ENCODE peak calls at places on chromosome 7, in four cellular contexts. One of them, this sample, is unnamed.
A peak's percentile ranks its signal among the peaks of the same experiment; 100 is the strongest.

GRCh38 chr7:5270788-5271187 is 12.0 kb upstream of the SLC29A4 start:
- DNase-seq in GM12878: no peak
- DNase-seq in K562: no peak
- DNase-seq in IMR-90: no peak
- DNase-seq in this sample: no peak

GRCh38 chr7:82507365-82507975 is 63.9 kb upstream of the CACNA2D1 start:
- DNase-seq in IMR-90: no peak
- DNase-seq in GM12878: no peak
- DNase-seq in K562: no peak
- DNase-seq in this sample: no peak

GRCh38 chr7:86768394-86768793 is 124.7 kb downstream of the GRM3 start:
- DNase-seq in GM12878: no peak
- DNase-seq in IMR-90: no peak
- DNase-seq in K562: no peak
- DNase-seq in this sample: no peak

GRCh38 chr7:81094952-81095351 is 176.1 kb upstream of the SEMA3C start:
- DNase-seq in IMR-90: no peak
- DNase-seq in K562: no peak
- DNase-seq in GM12878: no peak
- DNase-seq in this sample: no peak

GRCh38 chr7:102318482-102318971 is 31.9 kb downstream of the SH2B2 start:
- DNase-seq in GM12878: no peak
- DNase-seq in K562: peak; percentile 23
- DNase-seq in IMR-90: peak; percentile 46
- DNase-seq in this sample: peak; percentile 65

GRCh38 chr7:116357776-116358670 is 141.5 kb upstream of the CAV2 start:
- DNase-seq in K562: no peak
- DNase-seq in GM12878: no peak
- DNase-seq in IMR-90: peak; percentile 62
- DNase-seq in this sample: peak; percentile 80

GRCh38 chr7:82319674-82320118 is 123.9 kb downstream of the CACNA2D1 start:
- DNase-seq in GM12878: no peak
- DNase-seq in IMR-90: peak; percentile 88
- DNase-seq in K562: no peak
- DNase-seq in this sample: peak; percentile 62

GRCh38 chr7:12493407-12493806 is 77.1 kb upstream of the SCIN start:
- DNase-seq in IMR-90: peak; percentile 1
- DNase-seq in K562: peak; percentile 81
- DNase-seq in GM12878: no peak
- DNase-seq in this sample: no peak

GRCh38 chr7:135910393-135911036 is 66.6 kb downstream of the MTPN start:
- DNase-seq in IMR-90: no peak
- DNase-seq in GM12878: no peak
- DNase-seq in K562: no peak
- DNase-seq in this sample: no peak

GRCh38 chr7:39656415-39656814 is 33.0 kb downstream of the RALA start:
- DNase-seq in IMR-90: no peak
- DNase-seq in K562: no peak
- DNase-seq in GM12878: no peak
- DNase-seq in this sample: no peak

GRCh38 chr7:51160990-51161615 is 155.5 kb downstream of the COBL start:
- DNase-seq in IMR-90: peak; percentile 68
- DNase-seq in K562: peak; percentile 74
- DNase-seq in GM12878: no peak
- DNase-seq in this sample: peak; percentile 69

GRCh38 chr7:94655884-94656657 is at the start of gene SGCE:
- DNase-seq in GM12878: peak; percentile 28
- DNase-seq in K562: peak; percentile 45
- DNase-seq in IMR-90: peak; percentile 71
- DNase-seq in this sample: peak; percentile 65

GRCh38 chr7:18520450-18521235 is 25.1 kb downstream of the HDAC9 start:
- DNase-seq in IMR-90: peak; percentile 83
- DNase-seq in K562: no peak
- DNase-seq in GM12878: no peak
- DNase-seq in this sample: no peak

GRCh38 chr7:19390795-19391194 is 245.6 kb upstream of the FERD3L start:
- DNase-seq in IMR-90: no peak
- DNase-seq in K562: no peak
- DNase-seq in GM12878: no peak
- DNase-seq in this sample: no peak

GRCh38 chr7:14389052-14389988 is 399.9 kb upstream of the ETV1 start:
- DNase-seq in IMR-90: no peak
- DNase-seq in GM12878: no peak
- DNase-seq in K562: no peak
- DNase-seq in this sample: no peak

GRCh38 chr7:14766747-14767146 is 135.8 kb downstream of the DGKB start:
- DNase-seq in K562: no peak
- DNase-seq in GM12878: no peak
- DNase-seq in IMR-90: no peak
- DNase-seq in this sample: no peak

GRCh38 chr7:34096135-34096775 is 190.9 kb downstream of the BMPER start:
- DNase-seq in K562: no peak
- DNase-seq in GM12878: no peak
- DNase-seq in IMR-90: peak; percentile 93
- DNase-seq in this sample: no peak

GRCh38 chr7:110835889-110836288 is 255.0 kb upstream of the LRRN3 start:
- DNase-seq in GM12878: no peak
- DNase-seq in IMR-90: no peak
- DNase-seq in K562: no peak
- DNase-seq in this sample: no peak

GRCh38 chr7:26653966-26654365 is 210.4 kb downstream of the SKAP2 start:
- DNase-seq in IMR-90: no peak
- DNase-seq in K562: no peak
- DNase-seq in GM12878: no peak
- DNase-seq in this sample: no peak

GRCh38 chr7:78225534-78225933 is 427.0 kb downstream of the PHTF2 start:
- DNase-seq in GM12878: no peak
- DNase-seq in K562: no peak
- DNase-seq in IMR-90: peak; percentile 59
- DNase-seq in this sample: no peak

GRCh38 chr7:40211291-40212003 is 76.6 kb downstream of the SUGCT start:
- DNase-seq in K562: no peak
- DNase-seq in IMR-90: peak; percentile 29
- DNase-seq in GM12878: no peak
- DNase-seq in this sample: peak; percentile 61

GRCh38 chr7:124489925-124490324 is 275.7 kb downstream of the GPR37 start:
- DNase-seq in IMR-90: no peak
- DNase-seq in GM12878: no peak
- DNase-seq in K562: no peak
- DNase-seq in this sample: no peak

GRCh38 chr7:144404911-144405310 is 1.4 kb upstream of the NOBOX start:
- DNase-seq in K562: no peak
- DNase-seq in GM12878: no peak
- DNase-seq in IMR-90: no peak
- DNase-seq in this sample: no peak

GRCh38 chr7:123022576-123022975 is 27.1 kb upstream of the TAS2R16 start:
- DNase-seq in GM12878: no peak
- DNase-seq in K562: no peak
- DNase-seq in IMR-90: no peak
- DNase-seq in this sample: no peak

GRCh38 chr7:152341039-152341913 is 94.5 kb downstream of the KMT2C start:
- DNase-seq in IMR-90: peak; percentile 72
- DNase-seq in GM12878: peak; percentile 40
- DNase-seq in K562: peak; percentile 84
- DNase-seq in this sample: peak; percentile 65

GRCh38 chr7:76426246-76426645 is 1.5 kb downstream of the ZP3 start:
- DNase-seq in GM12878: no peak
- DNase-seq in K562: no peak
- DNase-seq in IMR-90: no peak
- DNase-seq in this sample: no peak

GRCh38 chr7:114988755-114989154 is 66.9 kb downstream of the MDFIC start:
- DNase-seq in GM12878: no peak
- DNase-seq in IMR-90: peak; percentile 83
- DNase-seq in K562: no peak
- DNase-seq in this sample: peak; percentile 54

GRCh38 chr7:54560183-54560582 is 18.0 kb downstream of the VSTM2A start:
- DNase-seq in K562: no peak
- DNase-seq in GM12878: no peak
- DNase-seq in IMR-90: no peak
- DNase-seq in this sample: no peak

GRCh38 chr7:20365486-20365885 is 34.8 kb downstream of the ITGB8 start:
- DNase-seq in GM12878: no peak
- DNase-seq in K562: no peak
- DNase-seq in IMR-90: no peak
- DNase-seq in this sample: no peak

GRCh38 chr7:65937296-65937695 is 44.7 kb downstream of the GUSB start:
- DNase-seq in IMR-90: no peak
- DNase-seq in GM12878: no peak
- DNase-seq in K562: no peak
- DNase-seq in this sample: no peak

GRCh38 chr7:37352974-37353948 is 95.4 kb downstream of the ELMO1 start:
- DNase-seq in GM12878: no peak
- DNase-seq in IMR-90: no peak
- DNase-seq in K562: no peak
- DNase-seq in this sample: no peak

GRCh38 chr7:32126843-32127242 is 56.6 kb upstream of the PDE1C start:
- DNase-seq in GM12878: no peak
- DNase-seq in IMR-90: no peak
- DNase-seq in K562: no peak
- DNase-seq in this sample: no peak

GRCh38 chr7:66308411-66308810 is 103.3 kb downstream of the TPST1 start:
- DNase-seq in GM12878: no peak
- DNase-seq in IMR-90: no peak
- DNase-seq in K562: no peak
- DNase-seq in this sample: peak; percentile 64

GRCh38 chr7:5419523-5420107 is 4.0 kb downstream of the TNRC18 start:
- DNase-seq in K562: no peak
- DNase-seq in GM12878: no peak
- DNase-seq in IMR-90: no peak
- DNase-seq in this sample: peak; percentile 27

GRCh38 chr7:151440799-151441443 is 980 bp upstream of the CRYGN start:
- DNase-seq in K562: no peak
- DNase-seq in GM12878: no peak
- DNase-seq in IMR-90: no peak
- DNase-seq in this sample: no peak

DNA sequence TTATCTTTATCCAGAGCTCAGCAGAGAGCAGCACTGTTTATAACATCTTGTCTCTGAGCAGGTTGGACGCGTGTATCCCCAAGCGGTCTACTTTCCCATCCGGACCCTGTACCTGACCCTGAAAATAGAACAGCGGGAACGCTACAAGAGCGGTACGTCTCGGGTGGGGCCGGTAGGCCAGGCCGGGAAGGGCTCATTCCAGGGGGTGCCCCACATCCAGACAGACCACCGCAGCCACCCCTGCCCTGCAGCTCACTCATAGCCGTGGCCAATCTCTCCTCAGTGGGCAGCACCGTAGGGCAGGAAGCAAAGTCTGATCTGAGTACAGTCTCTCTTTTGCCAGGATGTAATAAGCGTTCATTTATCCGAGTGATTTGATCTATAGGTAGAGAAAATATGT is 113.7 kb downstream of the TRRAP start:
- DNase-seq in GM12878: no peak
- DNase-seq in K562: no peak
- DNase-seq in IMR-90: no peak
- DNase-seq in this sample: no peak
- TF ChIP-seq CTCF in GM12878: no peak
- TF ChIP-seq CTCF in K562: no peak
- TF ChIP-seq CTCF in IMR-90: no peak
- TF ChIP-seq CTCF in this sample: no peak

GRCh38 chr7:150431839-150432658 is 18.4 kb upstream of the GIMAP8 start:
- DNase-seq in IMR-90: no peak
- DNase-seq in K562: peak; percentile 63
- DNase-seq in GM12878: no peak
- DNase-seq in this sample: no peak

GRCh38 chr7:150435047-150435389 is 15.4 kb upstream of the GIMAP8 start:
- DNase-seq in K562: no peak
- DNase-seq in GM12878: no peak
- DNase-seq in IMR-90: no peak
- DNase-seq in this sample: no peak

GRCh38 chr7:150435390-150436073 is 14.9 kb upstream of the GIMAP8 start:
- DNase-seq in GM12878: peak; percentile 97
- DNase-seq in IMR-90: no peak
- DNase-seq in K562: no peak
- DNase-seq in this sample: no peak

GRCh38 chr7:150432915-150433892 is 17.2 kb upstream of the GIMAP8 start:
- DNase-seq in IMR-90: no peak
- DNase-seq in K562: peak; percentile 60
- DNase-seq in GM12878: peak; percentile 66
- DNase-seq in this sample: no peak

GRCh38 chr7:150434240-150434639 is 16.2 kb upstream of the GIMAP8 start:
- DNase-seq in IMR-90: no peak
- DNase-seq in K562: no peak
- DNase-seq in GM12878: no peak
- DNase-seq in this sample: no peak
- H3K4me3 ChIP-seq in IMR-90: no peak overlapping the region
- H3K4me3 ChIP-seq in K562: no peak overlapping the region
- H3K4me3 ChIP-seq in GM12878: peak overlapping the region; percentile 74
- H3K4me3 ChIP-seq in this sample: no peak overlapping the region

GRCh38 chr7:157408258-157409101 is 71.7 kb downstream of the DNAJB6 start:
- DNase-seq in K562: no peak
- DNase-seq in GM12878: no peak
- DNase-seq in IMR-90: no peak
- DNase-seq in this sample: no peak
- TF ChIP-seq FOS in K562: no peak
- TF ChIP-seq FOS in GM12878: no peak
- TF ChIP-seq FOS in IMR-90: no peak
- TF ChIP-seq FOS in this sample: no peak

GRCh38 chr7:138887872-138888656 is 90.1 kb upstream of the ATP6V0A4 start:
- DNase-seq in GM12878: no peak
- DNase-seq in IMR-90: no peak
- DNase-seq in K562: no peak
- DNase-seq in this sample: no peak

GRCh38 chr7:138882249-138882648 is 84.3 kb upstream of the ATP6V0A4 start:
- DNase-seq in K562: no peak
- DNase-seq in GM12878: no peak
- DNase-seq in IMR-90: no peak
- DNase-seq in this sample: no peak

GRCh38 chr7:138887085-138887705 is 89.2 kb upstream of the ATP6V0A4 start:
- DNase-seq in K562: no peak
- DNase-seq in GM12878: no peak
- DNase-seq in IMR-90: no peak
- DNase-seq in this sample: no peak

GRCh38 chr7:138886501-138886917 is 88.5 kb upstream of the ATP6V0A4 start:
- DNase-seq in GM12878: peak; percentile 42
- DNase-seq in K562: peak; percentile 74
- DNase-seq in IMR-90: peak; percentile 73
- DNase-seq in this sample: peak; percentile 84

GRCh38 chr7:138885383-138886147 is 87.6 kb upstream of the ATP6V0A4 start:
- DNase-seq in IMR-90: no peak
- DNase-seq in K562: peak; percentile 22
- DNase-seq in GM12878: no peak
- DNase-seq in this sample: no peak
- TF ChIP-seq CTCF in IMR-90: no peak
- TF ChIP-seq CTCF in K562: peak; percentile 30
- TF ChIP-seq CTCF in GM12878: no peak
- TF ChIP-seq CTCF in this sample: peak; percentile 3

GRCh38 chr7:129005186-129005585 is 49.7 kb downstream of the TNPO3 start:
- DNase-seq in K562: no peak
- DNase-seq in IMR-90: no peak
- DNase-seq in GM12878: no peak
- DNase-seq in this sample: no peak
- H3K4me3 ChIP-seq in K562: no peak overlapping the region
- H3K4me3 ChIP-seq in IMR-90: no peak overlapping the region
- H3K4me3 ChIP-seq in GM12878: no peak overlapping the region
- H3K4me3 ChIP-seq in this sample: no peak overlapping the region